ENCODE peak calls at places on chromosomes 4 and X, in six cellular contexts. X is tibial artery, D is psoas muscle, G is pancreas, C is fibroblast of lung, A is AG04450. V is an unnamed sample.

GRCh38 chr4:54566608-54567007 is 91.1 kb upstream of the KIT start:
- DNase-seq in A (no peak), D (no peak), C (no peak), G (no peak), X (no peak), V (no peak)

GRCh38 chr4:148415500-148415899 is 26.7 kb downstream of the NR3C2 start:
- DNase-seq in A (no peak), G (no peak), C (peak; percentile 4), X (no peak), D (no peak), V (no peak)

GRCh38 chrX:1521459-1521956 is 15.5 kb downstream of the P2RY8 start:
- DNase-seq in D (no peak), C (no peak), A (no peak), G (no peak), X (no peak), V (no peak)

GRCh38 chrX:39162322-39162721 is 361.1 kb downstream of the MID1IP1 start:
- DNase-seq in X (no peak), C (no peak), A (no peak), G (no peak), D (peak; percentile 33), V (no peak)

GRCh38 chr4:158823461-158823873 is 54.6 kb downstream of the FNIP2 start:
- DNase-seq in C (peak; percentile 94), A (no peak), G (no peak), X (no peak), D (no peak), V (no peak)

GRCh38 chr4:3346146-3346545 is 53.3 kb downstream of the RGS12 start:
- DNase-seq in A (peak; percentile 44), D (no peak), G (peak; percentile 35), C (peak; percentile 56), X (peak; percentile 58), V (peak; percentile 60)

GRCh38 chr4:137532869-137533236 is 559 bp upstream of the PCDH18 start:
- DNase-seq in C (peak; percentile 35), D (no peak), X (no peak), A (no peak), G (no peak), V (no peak)

GRCh38 chr4:152817331-152817730 is 37.6 kb downstream of the ARFIP1 start:
- DNase-seq in C (no peak), A (no peak), D (no peak), X (no peak), G (no peak), V (no peak)

GRCh38 chrX:721354-721753 is 90.8 kb downstream of the SHOX start:
- DNase-seq in X (no peak), C (no peak), G (no peak), D (no peak), A (no peak), V (no peak)

DNA sequence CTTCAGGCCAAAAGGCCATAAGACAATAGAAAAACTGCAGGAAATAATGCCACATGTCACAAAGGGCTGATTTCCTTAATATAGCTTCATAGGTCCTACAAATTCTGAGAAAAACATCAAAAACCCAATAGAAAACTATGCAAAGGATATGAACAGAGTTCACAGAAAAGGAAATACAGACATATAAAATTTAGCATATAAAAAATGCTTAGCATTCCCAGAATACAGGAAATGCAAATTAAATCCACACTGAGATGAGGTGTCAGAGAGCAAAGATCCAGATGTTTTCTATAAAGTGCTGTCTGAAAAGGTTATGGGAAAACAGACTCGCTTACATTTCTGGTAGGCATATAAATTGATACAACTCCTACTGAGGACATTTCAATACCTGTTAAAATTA is 33.8 kb downstream of the TXK start:
- DNase-seq in X (no peak), C (no peak), D (no peak), G (no peak), A (no peak), V (no peak)
- H3K4me3 ChIP-seq in X (no peak overlapping the region), C (no peak overlapping the region), D (no peak overlapping the region), G (no peak overlapping the region), A (no peak overlapping the region), V (no peak overlapping the region)

DNA sequence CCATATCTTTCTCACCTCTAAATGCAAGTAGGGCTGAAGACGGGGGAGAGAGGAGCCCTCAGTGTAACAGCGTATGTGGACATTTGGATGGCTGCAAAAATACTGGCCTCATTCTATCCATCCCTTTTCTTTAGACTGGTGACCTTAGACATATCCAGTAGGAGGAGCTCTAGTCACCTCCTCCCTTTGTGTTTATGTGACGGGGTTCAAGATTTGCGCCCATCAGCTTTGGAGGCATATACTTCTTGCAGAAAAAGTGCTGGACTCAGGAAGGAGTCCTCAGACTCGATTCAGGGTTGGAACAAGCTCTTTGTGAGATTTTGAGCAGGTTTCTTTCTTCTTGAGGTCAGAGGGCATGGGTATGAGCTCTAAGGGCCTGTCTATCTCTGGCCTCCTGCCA is 86.2 kb downstream of the MAMLD1 start:
- DNase-seq in X (no peak), D (no peak), G (no peak), A (no peak), C (no peak), V (no peak)
- TF ChIP-seq CTCF in X (no peak), D (no peak), G (no peak), A (no peak), C (no peak), V (no peak)

GRCh38 chr4:154490589-154491340 is 834 bp downstream of the DCHS2 start:
- DNase-seq in G (no peak), C (no peak), X (no peak), A (no peak), D (peak; percentile 41), V (no peak)
- H3K4me3 ChIP-seq in G (peak overlapping the region; percentile 42), C (peak overlapping the region; percentile 36), X (peak overlapping the region; percentile 49), A (peak overlapping the region; percentile 13), D (peak overlapping the region; percentile 49), V (peak overlapping the region; percentile 32)

GRCh38 chr4:113762061-113762850 is 718 bp upstream of the CAMK2D start:
- DNase-seq in C (peak; percentile 99), X (peak; percentile 100), G (peak; percentile 99), D (peak; percentile 98), A (peak; percentile 100), V (peak; percentile 99)
- TF ChIP-seq CTCF in C (no peak), X (no peak), G (no peak), D (no peak), A (no peak), V (peak; percentile 6)